ENCODE peak calls at places on chromosomes 7 and 10, in six cellular contexts. C is mesothelial cell of epicardium; Z is lung; L is CD4-positive, alpha-beta T cell; B is heart right ventricle; Y is lower leg skin. F is an unnamed sample.

GRCh38 chr10:60203993-60204618 is 185.6 kb downstream of the ANK3 start:
- DNase-seq in C (no peak), Z (no peak), L (no peak), B (no peak), Y (no peak), F (no peak)

GRCh38 chr7:154371424-154371823 is 319.2 kb downstream of the DPP6 start:
- DNase-seq in C (no peak), Z (no peak), L (no peak), B (no peak), Y (no peak), F (no peak)

GRCh38 chr10:68668231-68668630 is 52.8 kb upstream of the CCAR1 start:
- DNase-seq in C (no peak), Z (no peak), L (no peak), B (no peak), Y (no peak), F (no peak)

GRCh38 chr7:111953611-111954010 is 252.6 kb downstream of the DOCK4 start:
- DNase-seq in C (no peak), Z (no peak), L (no peak), B (peak; percentile 26), Y (no peak), F (no peak)

GRCh38 chr7:43648725-43649406 is 66.0 kb downstream of the STK17A start:
- DNase-seq in C (no peak), Z (peak; percentile 35), L (peak; percentile 53), B (no peak), Y (no peak), F (no peak)

GRCh38 chr10:120108941-120109340 is 216.4 kb downstream of the SEC23IP start:
- DNase-seq in C (no peak), Z (no peak), L (no peak), B (no peak), Y (no peak), F (no peak)

GRCh38 chr10:71575934-71576801 is 143.4 kb downstream of the C10orf105 start:
- DNase-seq in C (no peak), Z (no peak), L (no peak), B (no peak), Y (no peak), F (no peak)

GRCh38 chr10:77105756-77106155 is 531.9 kb downstream of the KCNMA1 start:
- DNase-seq in C (no peak), Z (no peak), L (no peak), B (no peak), Y (no peak), F (no peak)

GRCh38 chr7:34042406-34042805 is 137.1 kb downstream of the BMPER start:
- DNase-seq in C (no peak), Z (no peak), L (no peak), B (no peak), Y (no peak), F (no peak)

GRCh38 chr10:132647424-132647823 is 109.8 kb downstream of the INPP5A start:
- DNase-seq in C (no peak), Z (no peak), L (no peak), B (no peak), Y (no peak), F (no peak)

GRCh38 chr10:114933588-114933987 is 4.4 kb upstream of the TRUB1 start:
- DNase-seq in C (no peak), Z (no peak), L (no peak), B (no peak), Y (no peak), F (no peak)

GRCh38 chr10:79196470-79197461 is 128.0 kb downstream of the ZMIZ1 start:
- DNase-seq in C (peak; percentile 79), Z (peak; percentile 82), L (peak; percentile 70), B (peak; percentile 65), Y (no peak), F (peak; percentile 90)

GRCh38 chr10:58399410-58399809 is 14.2 kb downstream of the TFAM start:
- DNase-seq in C (no peak), Z (no peak), L (no peak), B (no peak), Y (no peak), F (no peak)

GRCh38 chr7:98556288-98556687 is 60.8 kb upstream of the NPTX2 start:
- DNase-seq in C (no peak), Z (no peak), L (no peak), B (no peak), Y (no peak), F (no peak)

GRCh38 chr7:6442114-6442513 is 5.6 kb downstream of the DAGLB start:
- DNase-seq in C (no peak), Z (no peak), L (no peak), B (no peak), Y (no peak), F (no peak)

GRCh38 chr10:51867956-51868355 is 168.6 kb upstream of the CSTF2T start:
- DNase-seq in C (no peak), Z (no peak), L (no peak), B (no peak), Y (no peak), F (no peak)

GRCh38 chr7:117908031-117908795 is 35.0 kb upstream of the CTTNBP2 start:
- DNase-seq in C (no peak), Z (no peak), L (no peak), B (no peak), Y (no peak), F (no peak)

GRCh38 chr7:141441837-141442627 is 109.2 kb upstream of the AGK start:
- DNase-seq in C (no peak), Z (no peak), L (no peak), B (no peak), Y (no peak), F (no peak)

GRCh38 chr7:30240401-30240800 is 44.0 kb upstream of the ZNRF2 start:
- DNase-seq in C (no peak), Z (no peak), L (no peak), B (no peak), Y (no peak), F (no peak)

GRCh38 chr10:104767745-104768144 is 126.7 kb downstream of the SORCS3 start:
- DNase-seq in C (no peak), Z (no peak), L (no peak), B (no peak), Y (no peak), F (no peak)

GRCh38 chr7:107579881-107580715 is at the start of gene BCAP29:
- DNase-seq in C (peak; percentile 68), Z (peak; percentile 68), L (peak; percentile 34), B (peak; percentile 83), Y (peak; percentile 44), F (peak; percentile 90)
- TF ChIP-seq CTCF in C (no peak), Z (no peak), L (no peak), B (peak; percentile 48), Y (no peak), F (peak; percentile 44)

GRCh38 chr7:132575987-132576722 is at the start of gene PLXNA4:
- DNase-seq in C (peak; percentile 52), Z (no peak), L (no peak), B (no peak), Y (no peak), F (no peak)

GRCh38 chr7:132576723-132577089 is 436 bp upstream of the PLXNA4 start:
- DNase-seq in C (no peak), Z (no peak), L (no peak), B (no peak), Y (no peak), F (no peak)

GRCh38 chr7:132577206-132578049 is 1.2 kb upstream of the PLXNA4 start:
- DNase-seq in C (peak; percentile 83), Z (peak; percentile 38), L (no peak), B (peak; percentile 80), Y (peak; percentile 43), F (peak; percentile 92)

GRCh38 chr7:132574281-132574680 is 2.0 kb downstream of the PLXNA4 start:
- DNase-seq in C (no peak), Z (no peak), L (no peak), B (no peak), Y (no peak), F (no peak)

DNA sequence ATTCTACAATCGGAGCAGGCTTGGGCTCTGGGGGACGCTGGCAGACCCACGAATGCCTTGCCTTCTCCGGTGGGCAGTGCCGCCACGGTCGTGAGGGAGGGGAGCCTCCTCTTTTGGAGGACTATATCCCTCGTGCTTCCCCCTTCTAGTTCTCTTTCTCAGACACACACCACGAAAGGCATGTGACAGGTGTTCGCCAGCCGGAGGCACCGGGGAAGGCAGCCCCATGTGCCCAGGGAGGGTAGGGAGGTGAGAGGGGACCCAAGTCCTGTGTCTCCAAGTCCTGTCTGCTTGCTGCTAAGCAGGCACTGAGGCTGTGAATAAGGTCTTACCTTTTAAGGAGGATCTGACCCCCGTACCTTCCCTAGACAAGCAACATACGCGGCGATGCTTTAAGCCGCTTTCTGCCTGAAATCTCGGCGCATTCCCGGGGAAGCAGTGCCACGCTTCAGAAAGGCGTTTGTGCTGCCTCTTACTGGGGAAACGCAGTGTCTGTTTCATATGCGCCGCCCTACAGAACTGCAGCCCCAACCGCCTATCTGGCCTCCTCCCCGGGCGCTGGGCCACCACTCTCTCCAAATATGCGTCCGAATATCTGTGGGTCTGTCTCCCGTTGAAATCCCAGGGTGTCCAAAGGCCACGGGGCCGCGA is 809 bp downstream of the PLXNA4 start:
- DNase-seq in C (peak; percentile 57), Z (no peak), L (no peak), B (peak; percentile 65), Y (no peak), F (no peak)
- TF ChIP-seq CTCF in C (no peak), Z (no peak), L (no peak), B (peak; percentile 10), Y (no peak), F (peak; percentile 58)

GRCh38 chr7:110590415-110590814 is 500.5 kb upstream of the LRRN3 start:
- DNase-seq in C (no peak), Z (peak; percentile 30), L (no peak), B (no peak), Y (no peak), F (no peak)
- TF ChIP-seq CTCF in C (no peak), Z (no peak), L (no peak), B (no peak), Y (no peak), F (no peak)

GRCh38 chr7:42350801-42351200 is 113.8 kb upstream of the GLI3 start:
- DNase-seq in C (no peak), Z (no peak), L (no peak), B (no peak), Y (no peak), F (no peak)
- TF ChIP-seq CTCF in C (no peak), Z (no peak), L (no peak), B (no peak), Y (no peak), F (no peak)

GRCh38 chr10:116596062-116596461 is 5.3 kb downstream of the PNLIPRP1 start:
- DNase-seq in C (no peak), Z (no peak), L (no peak), B (no peak), Y (no peak), F (no peak)

GRCh38 chr10:116597543-116597942 is 6.8 kb downstream of the PNLIPRP1 start:
- DNase-seq in C (no peak), Z (no peak), L (no peak), B (no peak), Y (no peak), F (no peak)

GRCh38 chr10:116593139-116593740 is 2.5 kb downstream of the PNLIPRP1 start:
- DNase-seq in C (no peak), Z (no peak), L (no peak), B (no peak), Y (no peak), F (no peak)

GRCh38 chr10:116598326-116598725 is 7.6 kb downstream of the PNLIPRP1 start:
- DNase-seq in C (no peak), Z (no peak), L (no peak), B (no peak), Y (no peak), F (no peak)

GRCh38 chr10:116594525-116595035 is 3.8 kb downstream of the PNLIPRP1 start:
- DNase-seq in C (no peak), Z (no peak), L (no peak), B (no peak), Y (no peak), F (no peak)
- TF ChIP-seq CTCF in C (no peak), Z (no peak), L (no peak), B (no peak), Y (no peak), F (no peak)

F was measured in osteocyte.